ENCODE peak calls at places on chromosomes 3 and 15, in five cellular contexts. A is CD8-positive, alpha-beta T cell; Y is fibroblast of mammary gland; H is breast epithelium; B is GM12878. S is an unnamed sample.

GRCh38 chr3:175258763-175259162 is 399.6 kb downstream of the NAALADL2 start:
- DNase-seq in Y (peak; percentile 78), A (no peak), H (no peak), B (no peak), S (no peak)

GRCh38 chr3:61927332-61927731 is 366.0 kb downstream of the PTPRG start:
- DNase-seq in H (peak; percentile 57), Y (peak; percentile 94), B (no peak), A (no peak), S (no peak)

GRCh38 chr15:75368689-75369239 is 357 bp upstream of the MAN2C1 start:
- DNase-seq in Y (peak; percentile 36), A (peak; percentile 27), B (no peak), H (no peak), S (no peak)

GRCh38 chr15:78360426-78360825 is 20.3 kb downstream of the CRABP1 start:
- DNase-seq in B (no peak), H (no peak), A (no peak), Y (peak; percentile 3), S (no peak)

GRCh38 chr15:67766963-67767362 is 58.3 kb upstream of the SKOR1 start:
- DNase-seq in H (no peak), A (no peak), Y (no peak), B (no peak), S (no peak)

GRCh38 chr3:177928156-177928555 is 608.1 kb upstream of the KCNMB2 start:
- DNase-seq in H (no peak), Y (peak; percentile 80), B (no peak), A (no peak), S (no peak)

GRCh38 chr3:57718118-57718517 is 25.2 kb upstream of the DENND6A start:
- DNase-seq in A (no peak), B (no peak), Y (no peak), H (no peak), S (no peak)

GRCh38 chr3:124298951-124299350 is 307.0 kb upstream of the ROPN1 start:
- DNase-seq in A (no peak), H (no peak), B (peak; percentile 33), Y (no peak), S (no peak)

GRCh38 chr15:70316059-70316600 is 218.4 kb upstream of the TLE3 start:
- DNase-seq in Y (peak; percentile 60), B (no peak), H (no peak), A (no peak), S (no peak)

GRCh38 chr3:104066658-104067057 is 1300.1 kb upstream of the ALCAM start:
- DNase-seq in A (no peak), Y (peak; percentile 45), H (no peak), B (no peak), S (no peak)

GRCh38 chr15:48317221-48317620 is 14.0 kb upstream of the DUT start:
- DNase-seq in Y (no peak), A (no peak), B (no peak), H (no peak), S (no peak)

GRCh38 chr3:81823882-81824395 is 62.5 kb upstream of the GBE1 start:
- DNase-seq in Y (peak; percentile 23), B (peak; percentile 59), H (no peak), A (no peak), S (no peak)

GRCh38 chr15:100055821-100056220 is 286.0 kb downstream of the ADAMTS17 start:
- DNase-seq in A (no peak), Y (no peak), B (no peak), H (no peak), S (no peak)

GRCh38 chr15:28929200-28929599 is 43.4 kb downstream of the APBA2 start:
- DNase-seq in Y (no peak), H (no peak), B (no peak), A (no peak), S (no peak)

GRCh38 chr15:66939451-66940023 is 125.9 kb upstream of the SMAD3 start:
- DNase-seq in B (no peak), A (no peak), H (no peak), Y (no peak), S (no peak)

GRCh38 chr3:131033480-131034080 is 6.9 kb downstream of the NEK11 start:
- DNase-seq in B (no peak), Y (peak; percentile 64), H (no peak), A (no peak), S (no peak)

GRCh38 chr3:127369356-127369935 is 81.6 kb upstream of the PRR20G start:
- DNase-seq in Y (no peak), H (no peak), B (no peak), A (no peak), S (no peak)

GRCh38 chr3:52880474-52880873 is 16.9 kb downstream of the STIMATE start:
- DNase-seq in B (peak; percentile 24), H (no peak), Y (no peak), A (no peak), S (no peak)

GRCh38 chr15:58931985-58932384 is 1.5 kb downstream of the SLTM start:
- DNase-seq in Y (peak; percentile 60), A (no peak), B (peak; percentile 23), H (no peak), S (no peak)

GRCh38 chr15:68684476-68684875 is 105.7 kb downstream of the CORO2B start:
- DNase-seq in B (no peak), H (no peak), A (no peak), Y (no peak), S (no peak)

GRCh38 chr3:127915937-127916480 is 977 bp downstream of the KBTBD12 start:
- DNase-seq in A (no peak), H (no peak), B (no peak), Y (no peak), S (no peak)

GRCh38 chr15:40344631-40345120 is 3.9 kb upstream of the CCDC9B start:
- DNase-seq in B (no peak), H (no peak), Y (peak; percentile 63), A (peak; percentile 69), S (peak; percentile 46)

GRCh38 chr15:101078669-101079323 is 159.6 kb downstream of the LRRK1 start:
- DNase-seq in A (no peak), B (no peak), H (no peak), Y (no peak), S (no peak)

GRCh38 chr3:47421741-47422649 is 41.2 kb downstream of the PTPN23 start:
- DNase-seq in Y (peak; percentile 51), B (no peak), H (no peak), A (no peak), S (no peak)

GRCh38 chr3:10015476-10015904 is 10.7 kb upstream of the FANCD2 start:
- DNase-seq in H (peak; percentile 91), B (no peak), A (no peak), Y (peak; percentile 97), S (no peak)

GRCh38 chr15:58475573-58476524 is 44.1 kb downstream of the LIPC start:
- DNase-seq in Y (peak; percentile 58), A (no peak), H (no peak), B (no peak), S (no peak)

GRCh38 chr3:27589795-27590194 is 105.6 kb upstream of the SLC4A7 start:
- DNase-seq in A (no peak), Y (peak; percentile 50), H (no peak), B (no peak), S (no peak)

GRCh38 chr3:190883141-190883540 is 20.6 kb upstream of the GMNC start:
- DNase-seq in B (no peak), Y (no peak), A (no peak), H (no peak), S (no peak)
- TF ChIP-seq CTCF in B (no peak), Y (no peak), A (no peak), H (no peak), S (no peak)

GRCh38 chr3:113086506-113087461 is 96.0 kb downstream of the GTPBP8 start:
- DNase-seq in B (no peak), Y (no peak), A (no peak), H (no peak), S (no peak)
- TF ChIP-seq CTCF in B (no peak), Y (no peak), A (no peak), H (no peak), S (no peak)

GRCh38 chr3:39405687-39406367 is 693 bp upstream of the RPSA start:
- DNase-seq in B (no peak), H (no peak), Y (no peak), A (no peak), S (no peak)

GRCh38 chr3:39407259-39407629 is 724 bp downstream of the RPSA start:
- DNase-seq in A (no peak), Y (no peak), H (no peak), B (no peak), S (no peak)

GRCh38 chr3:39407773-39408492 is 1.4 kb downstream of the RPSA start:
- DNase-seq in A (no peak), Y (peak; percentile 30), H (no peak), B (no peak), S (no peak)

GRCh38 chr3:39404943-39405686 is 1.4 kb upstream of the RPSA start:
- DNase-seq in H (no peak), B (no peak), Y (no peak), A (no peak), S (no peak)

GRCh38 chr3:39406368-39407258 is at the start of gene RPSA:
- DNase-seq in B (peak; percentile 93), H (peak; percentile 92), Y (peak; percentile 96), A (peak; percentile 92), S (peak; percentile 80)
- TF ChIP-seq CTCF in B (peak; percentile 42), H (peak; percentile 6), Y (no peak), A (peak; percentile 45), S (no peak)

GRCh38 chr3:39051649-39052557 is at the start of the genes SCN11A and WDR48:
- DNase-seq in H (peak; percentile 93), A (peak; percentile 96), Y (peak; percentile 91), B (peak; percentile 68), S (peak; percentile 80)
- TF ChIP-seq CTCF in H (no peak), A (no peak), Y (no peak), B (no peak), S (no peak)